ENCODE peak calls at places on chromosomes 16 and 17, in four cellular contexts. S, A, T and V are unnamed samples. For H3K36me3, the result is how much of the 10 kb centered on the place peaks cover.

GRCh38 chr16:56616608-56617211 is 8.3 kb downstream of the MT2A start:
- DNase-seq in S (no peak), A (no peak), T (no peak), V (no peak)

GRCh38 chr16:154223-155030 is 2.0 kb downstream of the HBZ start:
- DNase-seq in A (peak), T (no peak), S (peak), V (no peak)

GRCh38 chr17:5500247-5500803 is 14.0 kb downstream of the MIS12 start:
- DNase-seq in T (no peak), S (no peak), A (no peak), V (no peak)

GRCh38 chr17:40541060-40541872 is 24.0 kb downstream of the CCR7 start:
- DNase-seq in A (no peak), T (no peak), S (peak), V (peak)

GRCh38 chr17:38883592-38884526 is 14.0 kb downstream of the LASP1 start:
- DNase-seq in S (no peak), A (no peak), T (no peak), V (no peak)

GRCh38 chr17:17988427-17988945 is 15.8 kb downstream of the DRC3 start:
- DNase-seq in A (no peak), T (no peak), S (no peak), V (no peak)

GRCh38 chr16:1992475-1993292 is 2.9 kb downstream of the SYNGR3 start:
- DNase-seq in T (no peak), S (peak), A (no peak), V (no peak)

GRCh38 chr16:3612510-3613466 is 1.4 kb upstream of the SLX4 start:
- DNase-seq in T (no peak), A (no peak), S (no peak), V (no peak)

GRCh38 chr16:86951831-86952598 is 365.2 kb downstream of the C16orf95 start:
- DNase-seq in T (peak), A (no peak), S (no peak), V (no peak)

GRCh38 chr16:12819126-12820117 is 15.7 kb upstream of the CPPED1 start:
- DNase-seq in T (peak), A (peak), S (peak), V (peak)

GRCh38 chr17:77737442-77738265 is 220.8 kb upstream of the TNRC6C start:
- DNase-seq in S (no peak), A (no peak), T (no peak), V (no peak)

GRCh38 chr17:4087911-4088693 is 54.7 kb downstream of the ZZEF1 start:
- DNase-seq in S (no peak), A (no peak), T (peak), V (no peak)

GRCh38 chr17:83067718-83068261 is 11.6 kb upstream of the METRNL start:
- DNase-seq in S (peak), A (no peak), T (peak), V (peak)

GRCh38 chr17:73459980-73460379 is 148.2 kb upstream of the CDC42EP4 start:
- DNase-seq in S (no peak), A (no peak), T (no peak), V (no peak)

GRCh38 chr17:40551874-40552768 is 13.2 kb downstream of the CCR7 start:
- DNase-seq in S (peak), T (peak), A (peak), V (peak)

GRCh38 chr17:30208214-30208613 is 27.3 kb downstream of the SLC6A4 start:
- DNase-seq in A (no peak), S (no peak), T (no peak), V (no peak)

GRCh38 chr17:53626286-53626685 is 196.4 kb upstream of the KIF2B start:
- DNase-seq in S (no peak), T (peak), A (no peak), V (no peak)

GRCh38 chr17:27532269-27533067 is 76.2 kb downstream of the KSR1 start:
- DNase-seq in T (no peak), S (no peak), A (peak), V (no peak)

GRCh38 chr16:85104147-85104546 is 8.1 kb downstream of the CIBAR2 start:
- DNase-seq in T (no peak), S (no peak), A (no peak), V (no peak)

GRCh38 chr17:49959183-49959935 is 9.6 kb upstream of the DLX4 start:
- DNase-seq in S (no peak), A (no peak), T (peak), V (no peak)

GRCh38 chr17:51709867-51710266 is 448.6 kb downstream of the CA10 start:
- DNase-seq in T (no peak), A (no peak), S (no peak), V (no peak)

GRCh38 chr16:4505356-4506153 is 29.4 kb downstream of the HMOX2 start:
- DNase-seq in T (no peak), A (no peak), S (no peak), V (no peak)

GRCh38 chr16:52320930-52321439 is 226.0 kb downstream of the TOX3 start:
- DNase-seq in T (no peak), A (no peak), S (no peak), V (no peak)

GRCh38 chr16:54930034-54930938 is at the start of gene IRX5:
- DNase-seq in T (peak), S (peak), A (peak), V (peak)

GRCh38 chr17:65345261-65346060 is 208.3 kb downstream of the RGS9 start:
- DNase-seq in A (no peak), T (no peak), S (no peak), V (no peak)

GRCh38 chr17:40922239-40922638 is 15.2 kb downstream of the KRT23 start:
- DNase-seq in A (no peak), S (no peak), T (peak), V (no peak)

GRCh38 chr16:24041834-24042631 is 206.2 kb downstream of the PRKCB start:
- DNase-seq in S (no peak), T (peak), A (peak), V (peak)

GRCh38 chr17:7710341-7710740 is 5.3 kb downstream of the EFNB3 start:
- DNase-seq in S (no peak), A (no peak), T (no peak), V (no peak)

GRCh38 chr17:63675231-63675606 is 24.7 kb downstream of the LIMD2 start:
- DNase-seq in S (no peak), A (no peak), T (no peak), V (no peak)

GRCh38 chr16:11629071-11630030 is 38.9 kb upstream of the SNN start:
- DNase-seq in A (no peak), S (no peak), T (no peak), V (peak)

GRCh38 chr17:77420476-77420803 is 279.7 kb downstream of the SEC14L1 start:
- DNase-seq in S (no peak), T (no peak), A (no peak), V (no peak)

GRCh38 chr16:78729687-78730086 is 630.2 kb downstream of the WWOX start:
- DNase-seq in T (no peak), A (no peak), S (no peak), V (no peak)

GRCh38 chr17:73508057-73508930 is 136.0 kb downstream of the SDK2 start:
- DNase-seq in A (no peak), S (no peak), T (no peak), V (no peak)

GRCh38 chr17:64728041-64728695 is 66.1 kb upstream of the SMURF2 start:
- DNase-seq in T (no peak), A (no peak), S (peak), V (no peak)

GRCh38 chr17:1676401-1676800 is 8.3 kb downstream of the PRPF8 start:
- DNase-seq in A (no peak), S (no peak), T (no peak), V (no peak)

DNA sequence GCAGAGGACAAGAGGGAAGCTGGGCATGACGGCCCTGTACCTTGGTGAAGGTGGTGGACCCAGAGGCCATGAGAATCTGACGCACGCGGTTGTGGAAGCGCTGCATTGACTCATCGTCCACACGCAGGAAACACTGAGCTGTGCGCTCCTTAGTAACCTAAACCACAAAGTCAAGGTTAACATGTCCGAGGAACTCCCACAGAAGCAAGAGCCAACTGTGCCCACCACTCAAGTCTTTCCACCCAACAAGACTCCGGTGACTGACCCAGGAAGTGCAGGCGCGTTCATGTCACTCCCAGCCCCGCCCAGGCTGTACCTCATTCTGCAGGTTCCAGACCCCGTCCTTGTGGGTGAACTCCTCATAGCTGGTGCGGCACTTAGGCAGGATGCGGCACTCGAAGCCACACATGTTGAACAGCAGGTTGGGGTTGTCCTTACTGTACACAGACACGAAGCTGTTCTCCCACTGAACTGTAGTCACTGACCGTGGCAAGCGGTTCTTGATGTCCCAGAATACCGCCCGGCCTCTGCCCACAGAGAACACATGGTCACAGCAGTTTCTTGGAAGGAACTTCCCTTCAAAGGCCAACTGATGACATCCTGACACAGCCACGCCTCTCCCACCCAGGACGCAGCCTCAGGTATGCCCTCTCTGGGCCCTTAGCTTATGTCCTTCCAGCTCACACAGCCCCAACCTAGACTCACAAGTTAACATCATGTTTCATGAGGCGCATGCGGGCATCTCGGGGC is 11.5 kb downstream of the PRPF8 start:
- DNase-seq in T (no peak), A (no peak), S (no peak), V (no peak)
- H3K27ac ChIP-seq in T (no peak), A (no peak), S (no peak), V (no peak)

DNA sequence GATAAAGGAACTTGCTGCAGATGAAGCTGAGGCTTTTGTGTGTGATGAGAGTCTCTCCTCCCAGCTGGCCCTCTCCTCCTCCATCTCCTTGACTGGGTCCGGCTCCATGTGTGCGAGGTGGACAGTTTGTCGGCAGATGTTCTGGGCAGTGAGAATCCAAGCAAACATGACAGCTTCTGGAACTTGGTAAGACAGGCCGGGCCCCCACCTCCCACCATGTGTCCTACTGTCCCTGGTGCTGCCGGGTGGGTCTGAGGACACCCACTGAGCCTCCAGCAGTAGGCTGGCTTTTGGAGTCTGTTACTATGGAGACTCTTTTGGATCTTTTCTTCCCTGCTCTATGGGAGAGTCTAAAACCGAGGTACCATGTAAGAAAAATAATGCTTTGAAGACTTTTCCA is 12.6 kb downstream of the NUP85 start:
- DNase-seq in S (no peak), A (no peak), T (no peak), V (no peak)
- H3K36me3 ChIP-seq in S (under half), A (half or more), T (half or more), V (half or more)

DNA sequence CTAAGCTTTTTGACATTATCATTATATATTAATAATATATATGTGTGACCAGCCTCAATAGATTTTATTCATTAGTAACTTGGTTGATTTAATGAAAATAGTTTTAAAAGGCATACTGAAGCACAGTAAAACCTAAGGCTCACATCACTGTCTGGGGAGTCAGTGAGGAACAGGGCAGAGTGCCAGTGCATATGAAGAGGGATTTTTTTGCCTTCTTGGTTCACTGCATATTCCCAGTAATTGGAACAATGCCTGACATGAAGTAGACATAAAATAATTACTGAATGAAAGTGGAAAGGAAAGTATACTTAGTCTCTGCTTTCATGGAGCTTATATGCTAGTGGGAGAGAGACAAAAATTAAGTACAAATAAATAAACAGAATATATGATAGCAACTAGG is 81.1 kb downstream of the FTO start:
- DNase-seq in T (peak), A (peak), S (no peak), V (no peak)
- H3K4me3 ChIP-seq in T (no peak), A (no peak), S (no peak), V (no peak)

GRCh38 chr16:9056061-9056460 is 35.4 kb upstream of the HAPSTR1 start:
- DNase-seq in T (no peak), A (no peak), S (no peak), V (no peak)
- H3K27ac ChIP-seq in T (no peak), A (no peak), S (no peak), V (no peak)

GRCh38 chr16:69883744-69884143 is 67.4 kb upstream of the CLEC18A start:
- DNase-seq in S (no peak), T (no peak), A (no peak), V (no peak)

GRCh38 chr16:69888005-69888560 is 63.1 kb upstream of the CLEC18A start:
- DNase-seq in A (no peak), S (no peak), T (no peak), V (no peak)

GRCh38 chr16:69889295-69889964 is 61.7 kb upstream of the CLEC18A start:
- DNase-seq in S (no peak), A (no peak), T (no peak), V (no peak)

GRCh38 chr16:69886726-69887125 is 64.4 kb upstream of the CLEC18A start:
- DNase-seq in S (no peak), T (no peak), A (no peak), V (no peak)

DNA sequence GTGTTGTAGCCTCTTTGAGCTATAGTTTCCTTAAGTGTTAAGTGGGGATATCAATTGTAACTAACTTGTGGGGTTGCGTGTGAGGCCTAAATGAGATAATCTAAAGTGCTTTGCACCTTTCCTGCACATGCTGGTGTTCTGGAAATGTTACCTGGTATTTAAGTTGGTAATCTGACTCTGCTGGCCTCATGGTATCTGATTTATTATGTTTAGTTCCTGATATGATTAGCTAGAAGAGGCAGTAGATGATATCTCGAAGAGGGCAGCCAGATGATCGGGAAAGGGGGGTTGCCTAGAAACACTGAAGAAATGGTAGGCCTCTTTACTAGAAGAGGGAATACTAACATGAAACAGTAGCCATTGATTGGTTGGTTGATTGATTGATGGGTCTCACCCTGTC is 65.4 kb upstream of the CLEC18A start:
- DNase-seq in A (no peak), S (no peak), T (no peak), V (no peak)
- H3K36me3 ChIP-seq in A (under half), S (under half), T (under half), V (under half)

DNA sequence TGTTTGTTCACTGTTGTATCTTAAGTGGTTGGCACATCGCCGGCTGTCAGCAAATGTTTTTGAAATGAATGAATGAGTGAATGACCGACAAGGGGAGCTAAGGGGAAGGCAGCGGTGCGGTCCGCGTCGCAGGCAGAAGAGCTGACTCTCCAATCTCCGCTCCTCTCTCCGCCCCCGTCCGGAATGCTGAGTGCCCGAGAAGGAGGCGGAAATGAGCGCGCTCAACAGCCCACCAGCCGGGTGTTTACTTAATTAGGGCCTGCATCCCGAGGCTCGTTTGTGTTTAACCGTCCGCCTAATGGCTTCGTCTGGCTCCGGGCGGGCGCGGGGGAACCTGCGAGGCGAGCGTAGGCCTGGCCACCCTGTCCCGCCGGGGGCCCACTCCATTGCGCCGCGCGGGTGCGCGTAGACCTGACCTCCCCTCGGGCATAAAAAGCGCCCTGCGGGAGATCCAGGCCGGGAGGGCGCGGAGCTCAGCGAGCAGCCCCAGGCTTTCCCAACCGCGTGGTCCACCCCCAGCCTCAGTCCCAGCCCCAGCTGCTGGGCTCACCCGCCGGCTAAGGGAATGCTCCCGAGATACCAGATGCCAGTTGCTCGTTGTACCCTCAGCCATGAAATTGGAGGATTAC is 2.6 kb upstream of the CDH3 start:
- DNase-seq in T (no peak), S (peak), A (peak), V (no peak)
- H3K4me3 ChIP-seq in T (no peak), S (peak), A (peak), V (no peak)

GRCh38 chr17:43860077-43860725 is 13.2 kb downstream of the CD300LG start:
- DNase-seq in T (no peak), A (no peak), S (peak), V (peak)

GRCh38 chr17:43858201-43858600 is 11.2 kb downstream of the CD300LG start:
- DNase-seq in A (no peak), T (no peak), S (no peak), V (peak)

GRCh38 chr17:43864161-43864706 is 17.3 kb downstream of the CD300LG start:
- DNase-seq in S (no peak), A (no peak), T (no peak), V (peak)

GRCh38 chr17:43861960-43862359 is 15.0 kb downstream of the CD300LG start:
- DNase-seq in S (peak), A (no peak), T (no peak), V (no peak)

GRCh38 chr17:43860927-43861622 is 14.1 kb downstream of the CD300LG start:
- DNase-seq in T (no peak), S (peak), A (no peak), V (no peak)
- H3K27ac ChIP-seq in T (no peak), S (no peak), A (peak), V (no peak)